ENCODE peak calls at places on chromosomes 12 and 14, in five cellular contexts. Q, W, I, Z and R are unnamed samples.

GRCh38 chr12:65495233-65495632 is 216.8 kb downstream of the MSRB3 start:
- DNase-seq in Q (no peak), I (no peak), W (peak; percentile 11), Z (peak; percentile 78), R (peak; percentile 75)

GRCh38 chr12:112809684-112810083 is 18.1 kb downstream of the RPH3A start:
- DNase-seq in Q (no peak), I (no peak), Z (no peak), W (no peak), R (no peak)

GRCh38 chr12:117097159-117097558 is 2.1 kb downstream of the TESC start:
- DNase-seq in I (no peak), W (no peak), Z (no peak), Q (no peak), R (no peak)

GRCh38 chr12:12008931-12009611 is 61.7 kb upstream of the BCL2L14 start:
- DNase-seq in I (peak; percentile 90), Z (peak; percentile 92), W (peak; percentile 81), Q (no peak), R (peak; percentile 28)

GRCh38 chr14:77485256-77485655 is 13.4 kb downstream of the ISM2 start:
- DNase-seq in I (no peak), Z (no peak), Q (no peak), W (no peak), R (no peak)

GRCh38 chr14:67557118-67557517 is 24.0 kb downstream of the PLEKHH1 start:
- DNase-seq in I (no peak), Q (peak; percentile 44), W (no peak), Z (no peak), R (peak; percentile 19)

GRCh38 chr14:99572173-99572999 is 31.6 kb downstream of the CCDC85C start:
- DNase-seq in Z (no peak), Q (peak; percentile 67), W (no peak), I (no peak), R (no peak)

GRCh38 chr12:128573907-128574306 is 249.9 kb downstream of the SLC15A4 start:
- DNase-seq in W (no peak), I (no peak), Z (no peak), Q (no peak), R (no peak)

GRCh38 chr14:65286443-65286842 is 126.1 kb upstream of the FUT8 start:
- DNase-seq in I (no peak), W (peak; percentile 85), Z (no peak), Q (no peak), R (no peak)
- TF ChIP-seq CTCF in I (peak; percentile 28), W (peak; percentile 53), Z (peak; percentile 11), Q (no peak), R (peak; percentile 4)

DNA sequence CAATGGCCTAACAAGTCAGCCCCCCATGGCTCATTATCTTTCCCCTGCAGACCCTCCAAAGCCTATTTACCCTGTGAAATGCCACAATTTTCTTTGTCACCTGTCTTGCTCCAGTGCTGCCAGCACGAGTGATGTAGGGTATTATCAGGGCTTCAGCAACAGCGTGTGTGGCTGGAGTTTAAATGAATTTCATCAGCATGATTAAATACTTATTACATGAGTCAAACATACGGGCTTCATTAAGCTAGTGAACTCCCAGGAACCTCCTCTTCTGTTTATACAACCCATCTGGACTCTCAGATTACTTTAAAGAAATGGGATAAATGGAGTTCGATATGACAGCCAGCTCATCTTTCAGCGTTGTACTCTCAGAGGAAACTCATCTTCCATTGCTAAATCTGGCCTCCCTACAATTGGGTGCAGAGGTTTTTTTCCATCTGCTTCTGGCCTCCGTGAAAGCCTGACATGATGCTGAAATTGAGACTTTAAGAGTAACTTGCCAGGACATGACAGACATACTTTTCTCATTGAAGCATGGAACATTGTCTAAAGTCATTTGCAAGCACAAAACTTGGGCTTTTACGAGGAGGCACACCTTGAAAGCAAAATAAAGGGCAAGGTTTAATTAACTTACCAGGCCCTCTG is 135.8 kb downstream of the TMEM30B start:
- DNase-seq in Z (peak; percentile 95), I (no peak), W (no peak), Q (peak; percentile 42), R (peak; percentile 89)
- H3K4me3 ChIP-seq in Z (no peak overlapping the region), I (no peak overlapping the region), W (no peak overlapping the region), Q (no peak overlapping the region), R (no peak overlapping the region)

GRCh38 chr12:49336645-49337584 is at the start of gene C1QL4:
- DNase-seq in Q (peak; percentile 93), I (peak; percentile 94), W (peak; percentile 77), Z (peak; percentile 63), R (peak; percentile 66)
- TF ChIP-seq CTCF in Q (peak; percentile 95), I (peak; percentile 98), W (peak; percentile 94), Z (peak; percentile 90), R (peak; percentile 85)

GRCh38 chr12:53940448-53941014 is 1.9 kb downstream of the HOXC13 start:
- DNase-seq in Z (no peak), W (no peak), Q (no peak), I (no peak), R (no peak)
- H3K4me3 ChIP-seq in Z (no peak overlapping the region), W (no peak overlapping the region), Q (no peak overlapping the region), I (no peak overlapping the region), R (no peak overlapping the region)

DNA sequence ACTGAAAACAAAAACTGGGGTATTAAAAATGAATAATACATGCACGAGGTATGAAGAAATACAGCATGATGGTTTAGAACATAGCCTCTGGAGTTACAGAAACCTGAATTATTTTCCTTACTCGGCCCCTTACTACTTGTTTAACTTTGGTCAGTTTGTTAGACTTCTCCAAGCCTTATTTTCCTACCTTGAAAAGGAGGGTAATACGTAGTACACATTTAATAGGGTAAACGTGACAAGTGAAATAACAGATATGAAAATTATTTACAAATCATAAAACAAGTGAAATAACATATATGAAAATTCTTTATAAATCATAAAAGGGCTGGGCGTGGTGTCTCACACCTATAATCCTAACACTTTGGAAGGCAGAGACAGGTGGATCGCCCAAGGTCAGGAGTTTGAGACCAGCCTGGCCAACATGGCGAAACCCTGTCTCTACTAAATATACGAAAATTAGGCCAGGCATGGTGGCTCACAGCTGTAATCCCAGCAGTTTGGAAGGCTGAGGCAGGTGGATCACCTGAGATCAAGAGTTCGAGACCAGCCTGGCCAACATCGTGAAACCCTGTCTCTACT is 11.4 kb upstream of the PKP2 start:
- DNase-seq in I (no peak), W (no peak), Q (no peak), Z (no peak), R (no peak)
- TF ChIP-seq CTCF in I (no peak), W (no peak), Q (no peak), Z (no peak), R (no peak)

GRCh38 chr12:131711551-131712205 is 788 bp downstream of the SFSWAP start:
- DNase-seq in W (peak; percentile 12), Z (no peak), Q (peak; percentile 14), I (peak; percentile 21), R (no peak)
- H3K4me3 ChIP-seq in W (peak overlapping the region; percentile 95), Z (peak overlapping the region; percentile 100), Q (peak overlapping the region; percentile 89), I (peak overlapping the region; percentile 88), R (peak overlapping the region; percentile 99)

GRCh38 chr14:106879241-106879640 is 1352.9 kb downstream of the TMEM121 start:
- DNase-seq in Q (no peak), I (no peak), W (peak; percentile 89), Z (no peak), R (peak; percentile 61)
- TF ChIP-seq CTCF in Q (no peak), I (peak; percentile 9), W (peak; percentile 93), Z (no peak), R (peak; percentile 62)

GRCh38 chr14:61177279-61178225 is 103.6 kb downstream of the TMEM30B start:
- DNase-seq in W (no peak), Z (no peak), I (no peak), Q (no peak), R (no peak)
- H3K4me3 ChIP-seq in W (no peak overlapping the region), Z (no peak overlapping the region), I (no peak overlapping the region), Q (no peak overlapping the region), R (no peak overlapping the region)

DNA sequence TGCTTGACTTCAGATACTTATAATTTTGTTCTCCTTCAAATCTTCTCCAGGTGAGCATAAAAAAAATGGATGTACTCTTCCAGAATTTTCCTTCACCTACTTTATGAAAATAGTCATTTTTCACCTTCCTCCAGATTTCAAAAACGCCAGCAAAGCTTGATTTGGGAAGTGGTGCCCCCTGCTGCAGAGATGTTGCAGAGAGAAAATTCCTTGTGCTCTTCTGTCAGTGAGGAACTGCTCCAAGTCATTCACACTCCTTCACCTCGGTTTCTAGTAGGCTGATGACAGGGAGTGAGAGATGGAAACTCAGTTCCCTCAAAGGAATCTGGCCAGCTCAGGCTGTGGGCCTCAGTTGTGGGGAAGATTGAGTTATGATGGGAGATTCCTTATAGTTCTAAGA is 24.2 kb upstream of the RNASE3 start:
- DNase-seq in W (peak; percentile 6), Z (no peak), I (peak; percentile 50), Q (peak; percentile 24), R (peak; percentile 33)
- TF ChIP-seq CTCF in W (peak; percentile 20), Z (peak; percentile 29), I (peak; percentile 71), Q (peak; percentile 49), R (peak; percentile 49)